ENCODE peak calls at places on chromosomes 11 and 22, in eight cellular contexts. M is NCI-H187 treated with DMSO at 0.1 percent for 48 hours; X is COR-L47; L is stomach; K is frontal cortex; S is activated naive CD4-positive, alpha-beta T cell treated with anti-CD3 and anti-CD28 coated beads for 36 hours; D is BJ; G is progenitor cell of endocrine pancreas. Z is an unnamed sample.
A peak's percentile ranks its signal among the peaks of the same experiment; 100 is the strongest.

GRCh38 chr22:43310311-43310710 is 32.9 kb downstream of the SCUBE1 start:
- DNase-seq in M (no peak), X (peak; percentile 35), L (no peak), K (no peak), S (no peak), D (no peak), G (no peak), Z (no peak)

GRCh38 chr11:10925149-10925926 is 67.5 kb upstream of the ZBED5 start:
- DNase-seq in M (no peak), X (no peak), L (no peak), K (no peak), S (no peak), D (no peak), G (no peak), Z (no peak)

GRCh38 chr11:75815345-75815983 is 454 bp downstream of the UVRAG start:
- DNase-seq in M (no peak), X (no peak), L (peak; percentile 47), K (no peak), S (peak; percentile 43), D (no peak), G (peak; percentile 18), Z (peak; percentile 73)

GRCh38 chr11:40759341-40759740 is 700.1 kb downstream of the LRRC4C start:
- DNase-seq in M (no peak), X (no peak), L (no peak), K (no peak), S (no peak), D (no peak), G (no peak), Z (no peak)

GRCh38 chr22:33710326-33710725 is 209.9 kb downstream of the LARGE1 start:
- DNase-seq in M (no peak), X (no peak), L (no peak), K (no peak), S (no peak), D (no peak), G (no peak), Z (no peak)

GRCh38 chr22:39205344-39206021 is 39.3 kb downstream of the PDGFB start:
- DNase-seq in M (no peak), X (no peak), L (no peak), K (no peak), S (peak; percentile 38), D (peak; percentile 18), G (no peak), Z (peak; percentile 43)

GRCh38 chr11:106202935-106203620 is 125.6 kb downstream of the AASDHPPT start:
- DNase-seq in M (no peak), X (no peak), L (no peak), K (no peak), S (no peak), D (no peak), G (no peak), Z (no peak)

GRCh38 chr11:2893021-2893528 is 7.5 kb upstream of the CDKN1C start:
- DNase-seq in M (no peak), X (no peak), L (no peak), K (no peak), S (no peak), D (no peak), G (no peak), Z (no peak)

GRCh38 chr22:49524362-49524761 is 303.3 kb downstream of the BRD1 start:
- DNase-seq in M (no peak), X (no peak), L (no peak), K (no peak), S (no peak), D (no peak), G (no peak), Z (no peak)

GRCh38 chr11:129960216-129961214 is 42.1 kb downstream of the PRDM10 start:
- DNase-seq in M (no peak), X (no peak), L (no peak), K (no peak), S (peak; percentile 31), D (peak; percentile 57), G (no peak), Z (no peak)

GRCh38 chr11:73203790-73204189 is 14.3 kb upstream of the P2RY2 start:
- DNase-seq in M (no peak), X (no peak), L (no peak), K (no peak), S (no peak), D (no peak), G (no peak), Z (peak; percentile 60)

Z was measured in sciatic nerve.